ENCODE peak calls at places on chromosomes 4 and X, in seven cellular contexts. W is ascending aorta, Y is uterus, P is foreskin fibroblast, K is stomach, G is endothelial cell, N is K562. U is an unnamed sample.

GRCh38 chrX:17192111-17192510 is 182.9 kb upstream of the NHS start:
- DNase-seq in P (no peak), N (no peak), G (no peak), K (no peak), W (no peak), Y (no peak), U (no peak)

GRCh38 chrX:111519215-111519614 is 7.8 kb downstream of the SERTM2 start:
- DNase-seq in P (no peak), N (no peak), Y (no peak), W (no peak), G (no peak), K (no peak), U (no peak)

GRCh38 chr4:98603683-98604573 is 54.5 kb downstream of the TSPAN5 start:
- DNase-seq in Y (no peak), K (no peak), W (no peak), G (no peak), P (no peak), N (no peak), U (no peak)

GRCh38 chr4:99077177-99077576 is 11.4 kb downstream of the ADH5 start:
- DNase-seq in Y (no peak), P (no peak), N (no peak), G (no peak), W (no peak), K (no peak), U (no peak)

GRCh38 chr4:66357316-66357715 is 687.0 kb upstream of the EPHA5 start:
- DNase-seq in G (no peak), W (no peak), K (no peak), N (no peak), Y (no peak), P (no peak), U (no peak)

GRCh38 chrX:30610050-30610449 is 32.5 kb upstream of the TASL start:
- DNase-seq in Y (no peak), N (no peak), K (no peak), G (no peak), P (no peak), W (no peak), U (no peak)

GRCh38 chrX:122914256-122914655 is 269.8 kb upstream of the GRIA3 start:
- DNase-seq in K (no peak), W (no peak), Y (no peak), N (no peak), P (no peak), G (no peak), U (no peak)

GRCh38 chr4:183591301-183591700 is 67.7 kb downstream of the RWDD4 start:
- DNase-seq in G (no peak), Y (no peak), W (no peak), P (peak), K (no peak), N (no peak), U (no peak)

GRCh38 chrX:29233592-29234179 is 646.4 kb downstream of the IL1RAPL1 start:
- DNase-seq in Y (no peak), G (no peak), W (no peak), N (no peak), P (no peak), K (no peak), U (no peak)

GRCh38 chr4:53640576-53641459 is 49.5 kb upstream of the LNX1 start:
- DNase-seq in K (peak), N (no peak), G (no peak), Y (no peak), P (no peak), W (no peak), U (no peak)

GRCh38 chr4:62431513-62431912 is 1231.4 kb downstream of the ADGRL3 start:
- DNase-seq in K (no peak), W (no peak), G (no peak), P (no peak), Y (no peak), N (no peak), U (no peak)

GRCh38 chr4:146916479-146917076 is 29.1 kb downstream of the TTC29 start:
- DNase-seq in K (no peak), W (no peak), N (peak), G (peak), P (peak), Y (no peak), U (peak)

GRCh38 chrX:82775426-82775825 is 732.7 kb upstream of the POU3F4 start:
- DNase-seq in N (no peak), W (no peak), K (no peak), G (no peak), P (no peak), Y (no peak), U (no peak)

DNA sequence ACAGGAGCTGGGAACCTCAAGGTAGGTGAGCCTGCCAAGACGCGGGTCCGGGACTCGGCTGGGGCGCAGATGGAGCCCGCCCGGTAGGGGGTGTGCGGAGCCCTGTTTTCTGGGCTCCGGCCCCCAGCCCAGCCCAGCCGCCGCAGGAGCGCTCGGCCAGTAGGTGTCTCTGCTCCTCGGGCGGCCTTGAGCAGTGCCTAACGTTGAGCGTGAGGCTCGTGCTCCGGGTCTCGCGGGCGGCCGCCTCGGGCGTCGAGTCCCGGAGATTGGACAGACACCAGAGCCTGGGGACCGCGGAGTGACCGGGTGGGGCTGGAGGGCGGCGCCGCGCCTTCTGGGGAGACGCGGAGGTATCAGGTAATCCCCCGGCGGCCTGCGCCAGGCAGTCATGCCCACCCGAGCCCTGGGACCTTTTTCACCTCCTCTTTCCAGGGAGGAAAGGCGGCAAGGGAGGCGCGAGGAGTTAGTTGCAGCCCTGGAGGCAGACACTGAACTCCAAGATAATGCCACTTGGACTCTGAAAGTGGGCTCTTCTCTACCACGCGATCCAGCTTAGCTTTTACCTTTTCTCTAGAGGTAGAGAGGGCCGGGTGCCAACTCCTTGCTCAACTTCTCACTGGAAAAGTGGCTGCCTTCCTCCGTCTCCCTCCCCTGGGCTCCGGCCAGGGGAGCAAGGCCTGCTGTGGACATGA is 14.5 kb upstream of the FGG start:
- DNase-seq in Y (peak), G (peak), K (peak), N (peak), W (no peak), P (peak), U (no peak)
- TF ChIP-seq CTCF in Y (peak), G (peak), K (no peak), N (peak), W (peak), P (peak), U (peak)

DNA sequence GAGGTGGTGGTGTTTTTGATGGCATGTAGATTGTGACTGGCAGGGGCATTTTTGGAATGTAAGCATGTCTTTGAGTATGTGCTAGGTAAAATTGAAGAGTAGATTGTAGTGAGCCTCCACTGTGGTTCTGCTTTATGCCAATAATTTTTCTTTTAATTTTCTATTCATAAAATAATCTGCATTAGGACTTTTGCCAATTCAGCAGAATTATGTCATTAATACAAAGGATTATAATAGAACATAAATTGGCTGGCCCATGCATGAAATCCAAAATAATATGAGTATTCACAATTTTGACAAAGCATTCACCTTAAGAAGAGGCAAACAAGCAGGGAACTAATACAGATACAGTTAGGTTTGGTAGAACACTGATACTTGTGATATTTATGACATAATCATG is 14.9 kb upstream of the TMPRSS11E start:
- DNase-seq in N (no peak), P (no peak), Y (no peak), K (no peak), G (no peak), W (no peak), U (no peak)
- TF ChIP-seq CTCF in N (no peak), P (no peak), Y (no peak), K (no peak), G (no peak), W (no peak), U (no peak)

GRCh38 chrX:43469391-43470054 is 186.6 kb upstream of the MAOA start:
- DNase-seq in N (no peak), K (no peak), G (no peak), W (no peak), Y (no peak), P (no peak), U (no peak)

GRCh38 chrX:43467608-43468234 is 188.4 kb upstream of the MAOA start:
- DNase-seq in Y (no peak), W (no peak), G (no peak), P (no peak), N (no peak), K (no peak), U (no peak)
- TF ChIP-seq CTCF in Y (no peak), W (no peak), G (no peak), P (no peak), N (peak), K (no peak), U (no peak)

GRCh38 chrX:153649178-153649914 is 2.3 kb downstream of the DUSP9 start:
- DNase-seq in Y (peak), N (peak), P (no peak), W (no peak), K (no peak), G (peak), U (no peak)
- TF ChIP-seq CTCF in Y (no peak), N (peak), P (no peak), W (peak), K (no peak), G (no peak), U (peak)

GRCh38 chr4:177436456-177436855 is 5.8 kb downstream of the AGA start:
- DNase-seq in P (no peak), K (no peak), N (no peak), W (no peak), Y (no peak), G (no peak), U (no peak)

GRCh38 chr4:177441803-177442622 is at the start of gene AGA:
- DNase-seq in N (peak), G (peak), Y (peak), P (peak), W (peak), K (peak), U (peak)

GRCh38 chr4:177444911-177445736 is 2.9 kb upstream of the AGA start:
- DNase-seq in W (no peak), P (no peak), K (no peak), Y (no peak), N (no peak), G (peak), U (no peak)

GRCh38 chr4:177442623-177443155 is 452 bp upstream of the AGA start:
- DNase-seq in K (no peak), P (no peak), Y (no peak), W (no peak), N (no peak), G (peak), U (no peak)

GRCh38 chr4:177441061-177441802 is 1.0 kb downstream of the AGA start:
- DNase-seq in W (no peak), P (no peak), Y (no peak), K (no peak), N (peak), G (no peak), U (no peak)
- TF ChIP-seq CTCF in W (no peak), P (no peak), Y (no peak), K (no peak), N (peak), G (no peak), U (no peak)

U was measured in AG04449.